ENCODE peak calls at places on chromosomes 5 and 9, in five cellular contexts. One of them, this sample, is unnamed.

GRCh38 chr9:133103183-133103986 is 17.7 kb downstream of the RALGDS start:
- DNase-seq in COR-L47: no peak
- DNase-seq in bronchial epithelial cell: no peak
- DNase-seq in hepatic stellate cell: peak
- DNase-seq in fibroblast of lung: peak
- DNase-seq in this sample: peak

GRCh38 chr9:88387035-88387732 is 1.1 kb upstream of the SPIN1 start:
- DNase-seq in COR-L47: peak
- DNase-seq in bronchial epithelial cell: peak
- DNase-seq in hepatic stellate cell: peak
- DNase-seq in fibroblast of lung: peak
- DNase-seq in this sample: no peak

GRCh38 chr5:58497956-58498942 is 7.0 kb downstream of the GAPT start:
- DNase-seq in COR-L47: no peak
- DNase-seq in bronchial epithelial cell: peak
- DNase-seq in hepatic stellate cell: peak
- DNase-seq in fibroblast of lung: peak
- DNase-seq in this sample: peak

GRCh38 chr9:107175039-107175438 is 108.0 kb upstream of the RAD23B start:
- DNase-seq in COR-L47: no peak
- DNase-seq in bronchial epithelial cell: peak
- DNase-seq in hepatic stellate cell: no peak
- DNase-seq in fibroblast of lung: no peak
- DNase-seq in this sample: no peak

GRCh38 chr9:131500377-131500776 is 2.3 kb upstream of the POMT1 start:
- DNase-seq in COR-L47: no peak
- DNase-seq in bronchial epithelial cell: peak
- DNase-seq in hepatic stellate cell: no peak
- DNase-seq in fibroblast of lung: no peak
- DNase-seq in this sample: no peak

GRCh38 chr9:68433629-68434028 is 77.2 kb downstream of the PGM5 start:
- DNase-seq in COR-L47: no peak
- DNase-seq in bronchial epithelial cell: no peak
- DNase-seq in hepatic stellate cell: no peak
- DNase-seq in fibroblast of lung: no peak
- DNase-seq in this sample: no peak

GRCh38 chr9:113991714-113992113 is 86.4 kb downstream of the AMBP start:
- DNase-seq in COR-L47: no peak
- DNase-seq in bronchial epithelial cell: no peak
- DNase-seq in hepatic stellate cell: no peak
- DNase-seq in fibroblast of lung: no peak
- DNase-seq in this sample: no peak

GRCh38 chr5:157387683-157388093 is 72.3 kb upstream of the NIPAL4 start:
- DNase-seq in COR-L47: no peak
- DNase-seq in bronchial epithelial cell: peak
- DNase-seq in hepatic stellate cell: peak
- DNase-seq in fibroblast of lung: peak
- DNase-seq in this sample: peak

GRCh38 chr5:54626407-54626806 is 108.8 kb downstream of the SNX18 start:
- DNase-seq in COR-L47: no peak
- DNase-seq in bronchial epithelial cell: no peak
- DNase-seq in hepatic stellate cell: no peak
- DNase-seq in fibroblast of lung: no peak
- DNase-seq in this sample: no peak

GRCh38 chr9:137451976-137452760 is 7.0 kb downstream of the NSMF start:
- DNase-seq in COR-L47: no peak
- DNase-seq in bronchial epithelial cell: no peak
- DNase-seq in hepatic stellate cell: no peak
- DNase-seq in fibroblast of lung: no peak
- DNase-seq in this sample: no peak

GRCh38 chr9:89234636-89235035 is 56.0 kb upstream of the SHC3 start:
- DNase-seq in COR-L47: no peak
- DNase-seq in bronchial epithelial cell: no peak
- DNase-seq in hepatic stellate cell: no peak
- DNase-seq in fibroblast of lung: peak
- DNase-seq in this sample: no peak

GRCh38 chr5:171450423-171451246 is 31.2 kb downstream of the FGF18 start:
- DNase-seq in COR-L47: no peak
- DNase-seq in bronchial epithelial cell: peak
- DNase-seq in hepatic stellate cell: peak
- DNase-seq in fibroblast of lung: peak
- DNase-seq in this sample: no peak

GRCh38 chr5:32320576-32320975 is 7.8 kb upstream of the MTMR12 start:
- DNase-seq in COR-L47: no peak
- DNase-seq in bronchial epithelial cell: no peak
- DNase-seq in hepatic stellate cell: no peak
- DNase-seq in fibroblast of lung: no peak
- DNase-seq in this sample: no peak

GRCh38 chr5:179873711-179874110 is 15.1 kb upstream of the MRNIP start:
- DNase-seq in COR-L47: no peak
- DNase-seq in bronchial epithelial cell: no peak
- DNase-seq in hepatic stellate cell: no peak
- DNase-seq in fibroblast of lung: no peak
- DNase-seq in this sample: no peak

GRCh38 chr5:2805080-2805479 is 53.6 kb upstream of the IRX2 start:
- DNase-seq in COR-L47: no peak
- DNase-seq in bronchial epithelial cell: peak
- DNase-seq in hepatic stellate cell: no peak
- DNase-seq in fibroblast of lung: no peak
- DNase-seq in this sample: no peak

GRCh38 chr5:35854248-35854647 is 2.4 kb upstream of the IL7R start:
- DNase-seq in COR-L47: no peak
- DNase-seq in bronchial epithelial cell: no peak
- DNase-seq in hepatic stellate cell: no peak
- DNase-seq in fibroblast of lung: no peak
- DNase-seq in this sample: no peak

GRCh38 chr9:25850803-25851202 is 172.6 kb upstream of the TUSC1 start:
- DNase-seq in COR-L47: no peak
- DNase-seq in bronchial epithelial cell: no peak
- DNase-seq in hepatic stellate cell: no peak
- DNase-seq in fibroblast of lung: no peak
- DNase-seq in this sample: no peak

GRCh38 chr9:127452481-127453092 is 1.3 kb downstream of the LRSAM1 start:
- DNase-seq in COR-L47: no peak
- DNase-seq in bronchial epithelial cell: no peak
- DNase-seq in hepatic stellate cell: no peak
- DNase-seq in fibroblast of lung: peak
- DNase-seq in this sample: no peak

GRCh38 chr9:128159073-128159783 is 837 bp upstream of the BBLN start:
- DNase-seq in COR-L47: no peak
- DNase-seq in bronchial epithelial cell: no peak
- DNase-seq in hepatic stellate cell: no peak
- DNase-seq in fibroblast of lung: no peak
- DNase-seq in this sample: no peak

GRCh38 chr5:178304761-178305645 is 72.4 kb upstream of the PHYKPL start:
- DNase-seq in COR-L47: no peak
- DNase-seq in bronchial epithelial cell: no peak
- DNase-seq in hepatic stellate cell: no peak
- DNase-seq in fibroblast of lung: no peak
- DNase-seq in this sample: no peak

GRCh38 chr9:121824651-121825480 is 173.4 kb downstream of the DAB2IP start:
- DNase-seq in COR-L47: no peak
- DNase-seq in bronchial epithelial cell: no peak
- DNase-seq in hepatic stellate cell: no peak
- DNase-seq in fibroblast of lung: no peak
- DNase-seq in this sample: no peak

GRCh38 chr5:150999704-151000452 is 20.5 kb upstream of the GPX3 start:
- DNase-seq in COR-L47: peak
- DNase-seq in bronchial epithelial cell: peak
- DNase-seq in hepatic stellate cell: peak
- DNase-seq in fibroblast of lung: peak
- DNase-seq in this sample: no peak

GRCh38 chr9:130414081-130414731 is 30.6 kb upstream of the ASS1 start:
- DNase-seq in COR-L47: peak
- DNase-seq in bronchial epithelial cell: no peak
- DNase-seq in hepatic stellate cell: no peak
- DNase-seq in fibroblast of lung: no peak
- DNase-seq in this sample: no peak

GRCh38 chr9:85064811-85065371 is 395.4 kb downstream of the NTRK2 start:
- DNase-seq in COR-L47: no peak
- DNase-seq in bronchial epithelial cell: no peak
- DNase-seq in hepatic stellate cell: no peak
- DNase-seq in fibroblast of lung: no peak
- DNase-seq in this sample: no peak

GRCh38 chr9:136229096-136230065 is 16.2 kb downstream of the QSOX2 start:
- DNase-seq in COR-L47: no peak
- DNase-seq in bronchial epithelial cell: no peak
- DNase-seq in hepatic stellate cell: no peak
- DNase-seq in fibroblast of lung: no peak
- DNase-seq in this sample: no peak

GRCh38 chr5:21225223-21226064 is 1237.4 kb upstream of the CDH18 start:
- DNase-seq in COR-L47: no peak
- DNase-seq in bronchial epithelial cell: peak
- DNase-seq in hepatic stellate cell: no peak
- DNase-seq in fibroblast of lung: no peak
- DNase-seq in this sample: no peak

GRCh38 chr5:159156426-159156835 is 52.9 kb downstream of the RNF145 start:
- DNase-seq in COR-L47: no peak
- DNase-seq in bronchial epithelial cell: no peak
- DNase-seq in hepatic stellate cell: no peak
- DNase-seq in fibroblast of lung: no peak
- DNase-seq in this sample: no peak

GRCh38 chr5:179890751-179891682 is 16.7 kb downstream of the TBC1D9B start:
- DNase-seq in COR-L47: no peak
- DNase-seq in bronchial epithelial cell: no peak
- DNase-seq in hepatic stellate cell: no peak
- DNase-seq in fibroblast of lung: no peak
- DNase-seq in this sample: no peak

GRCh38 chr9:87327567-87328125 is 170.0 kb upstream of the DAPK1 start:
- DNase-seq in COR-L47: no peak
- DNase-seq in bronchial epithelial cell: peak
- DNase-seq in hepatic stellate cell: no peak
- DNase-seq in fibroblast of lung: no peak
- DNase-seq in this sample: peak

GRCh38 chr5:139788294-139788875 is 7.2 kb upstream of the PSD2 start:
- DNase-seq in COR-L47: no peak
- DNase-seq in bronchial epithelial cell: no peak
- DNase-seq in hepatic stellate cell: no peak
- DNase-seq in fibroblast of lung: no peak
- DNase-seq in this sample: no peak

GRCh38 chr5:9098990-9099389 is 446.9 kb downstream of the SEMA5A start:
- DNase-seq in COR-L47: no peak
- DNase-seq in bronchial epithelial cell: no peak
- DNase-seq in hepatic stellate cell: no peak
- DNase-seq in fibroblast of lung: no peak
- DNase-seq in this sample: no peak

GRCh38 chr5:172503925-172504730 is 49.8 kb upstream of the SH3PXD2B start:
- DNase-seq in COR-L47: no peak
- DNase-seq in bronchial epithelial cell: no peak
- DNase-seq in hepatic stellate cell: no peak
- DNase-seq in fibroblast of lung: no peak
- DNase-seq in this sample: no peak

GRCh38 chr5:73985145-73985544 is 359.1 kb downstream of the ARHGEF28 start:
- DNase-seq in COR-L47: peak
- DNase-seq in bronchial epithelial cell: peak
- DNase-seq in hepatic stellate cell: no peak
- DNase-seq in fibroblast of lung: peak
- DNase-seq in this sample: no peak

GRCh38 chr9:16337322-16338029 is 533.0 kb downstream of the BNC2 start:
- DNase-seq in COR-L47: no peak
- DNase-seq in bronchial epithelial cell: peak
- DNase-seq in hepatic stellate cell: peak
- DNase-seq in fibroblast of lung: peak
- DNase-seq in this sample: peak

GRCh38 chr5:79806741-79807140 is 117.1 kb downstream of the CMYA5 start:
- DNase-seq in COR-L47: no peak
- DNase-seq in bronchial epithelial cell: no peak
- DNase-seq in hepatic stellate cell: no peak
- DNase-seq in fibroblast of lung: no peak
- DNase-seq in this sample: peak

GRCh38 chr9:18338042-18338441 is 135.9 kb upstream of the ADAMTSL1 start:
- DNase-seq in COR-L47: no peak
- DNase-seq in bronchial epithelial cell: no peak
- DNase-seq in hepatic stellate cell: no peak
- DNase-seq in fibroblast of lung: no peak
- DNase-seq in this sample: no peak

This sample was measured in COLO829.